ENCODE peak calls at places on chromosomes 16 and 17, in eight cellular contexts. One of them, this sample, is unnamed.

GRCh38 chr17:75239214-75239613 is 22.2 kb downstream of the GGA3 start:
- DNase-seq in non-pigmented ciliary epithelial cell: no peak
- DNase-seq in NCI-H1436: no peak
- DNase-seq in NCI-H1092: no peak
- DNase-seq in GDM1: no peak
- DNase-seq in ascending aorta: no peak
- DNase-seq in tibial artery: no peak
- DNase-seq in globus pallidus: no peak
- DNase-seq in this sample: no peak

GRCh38 chr17:17121162-17121561 is 78.9 kb downstream of the MPRIP start:
- DNase-seq in tibial artery: no peak
- DNase-seq in globus pallidus: no peak
- DNase-seq in NCI-H1092: no peak
- DNase-seq in NCI-H1436: no peak
- DNase-seq in GDM1: no peak
- DNase-seq in ascending aorta: no peak
- DNase-seq in non-pigmented ciliary epithelial cell: no peak
- DNase-seq in this sample: no peak

GRCh38 chr17:41354538-41354937 is 3.9 kb upstream of the KRT33A start:
- DNase-seq in globus pallidus: no peak
- DNase-seq in NCI-H1092: no peak
- DNase-seq in ascending aorta: no peak
- DNase-seq in non-pigmented ciliary epithelial cell: no peak
- DNase-seq in GDM1: peak
- DNase-seq in NCI-H1436: no peak
- DNase-seq in tibial artery: no peak
- DNase-seq in this sample: no peak

GRCh38 chr16:29230671-29231091 is 175.8 kb downstream of the NPIPB11 start:
- DNase-seq in globus pallidus: no peak
- DNase-seq in non-pigmented ciliary epithelial cell: no peak
- DNase-seq in ascending aorta: no peak
- DNase-seq in NCI-H1436: no peak
- DNase-seq in NCI-H1092: no peak
- DNase-seq in GDM1: no peak
- DNase-seq in tibial artery: no peak
- DNase-seq in this sample: no peak

GRCh38 chr16:56946767-56947603 is 14.8 kb upstream of the CETP start:
- DNase-seq in globus pallidus: no peak
- DNase-seq in non-pigmented ciliary epithelial cell: no peak
- DNase-seq in tibial artery: no peak
- DNase-seq in NCI-H1092: no peak
- DNase-seq in NCI-H1436: no peak
- DNase-seq in ascending aorta: no peak
- DNase-seq in GDM1: no peak
- DNase-seq in this sample: no peak

GRCh38 chr17:62110923-62111484 is 45.9 kb upstream of the MED13 start:
- DNase-seq in NCI-H1092: no peak
- DNase-seq in non-pigmented ciliary epithelial cell: no peak
- DNase-seq in GDM1: no peak
- DNase-seq in NCI-H1436: no peak
- DNase-seq in ascending aorta: no peak
- DNase-seq in tibial artery: no peak
- DNase-seq in globus pallidus: no peak
- DNase-seq in this sample: no peak

GRCh38 chr16:27677300-27677699 is 127.4 kb downstream of the KATNIP start:
- DNase-seq in globus pallidus: no peak
- DNase-seq in tibial artery: no peak
- DNase-seq in GDM1: no peak
- DNase-seq in ascending aorta: no peak
- DNase-seq in non-pigmented ciliary epithelial cell: no peak
- DNase-seq in NCI-H1436: no peak
- DNase-seq in NCI-H1092: no peak
- DNase-seq in this sample: peak

GRCh38 chr17:31722251-31723056 is 136.6 kb downstream of the COPRS start:
- DNase-seq in tibial artery: no peak
- DNase-seq in globus pallidus: no peak
- DNase-seq in NCI-H1436: no peak
- DNase-seq in ascending aorta: no peak
- DNase-seq in non-pigmented ciliary epithelial cell: peak
- DNase-seq in NCI-H1092: no peak
- DNase-seq in GDM1: no peak
- DNase-seq in this sample: no peak

GRCh38 chr16:84268231-84268630 is 26.4 kb upstream of the WFDC1 start:
- DNase-seq in globus pallidus: no peak
- DNase-seq in GDM1: no peak
- DNase-seq in ascending aorta: no peak
- DNase-seq in NCI-H1092: no peak
- DNase-seq in NCI-H1436: no peak
- DNase-seq in non-pigmented ciliary epithelial cell: no peak
- DNase-seq in tibial artery: no peak
- DNase-seq in this sample: no peak

GRCh38 chr17:76438906-76439305 is 14.0 kb downstream of the UBE2O start:
- DNase-seq in globus pallidus: no peak
- DNase-seq in tibial artery: no peak
- DNase-seq in non-pigmented ciliary epithelial cell: no peak
- DNase-seq in ascending aorta: no peak
- DNase-seq in NCI-H1092: no peak
- DNase-seq in GDM1: no peak
- DNase-seq in NCI-H1436: no peak
- DNase-seq in this sample: peak

GRCh38 chr17:70011750-70012149 is 63.3 kb upstream of the KCNJ16 start:
- DNase-seq in ascending aorta: no peak
- DNase-seq in NCI-H1436: no peak
- DNase-seq in NCI-H1092: no peak
- DNase-seq in non-pigmented ciliary epithelial cell: no peak
- DNase-seq in globus pallidus: no peak
- DNase-seq in tibial artery: no peak
- DNase-seq in GDM1: no peak
- DNase-seq in this sample: no peak

GRCh38 chr16:56041556-56042140 is 149.6 kb upstream of the GNAO1 start:
- DNase-seq in globus pallidus: peak
- DNase-seq in ascending aorta: no peak
- DNase-seq in GDM1: no peak
- DNase-seq in non-pigmented ciliary epithelial cell: no peak
- DNase-seq in tibial artery: no peak
- DNase-seq in NCI-H1436: peak
- DNase-seq in NCI-H1092: peak
- DNase-seq in this sample: no peak

GRCh38 chr17:61461967-61462733 is 9.9 kb downstream of the TBX4 start:
- DNase-seq in globus pallidus: no peak
- DNase-seq in GDM1: no peak
- DNase-seq in NCI-H1436: peak
- DNase-seq in non-pigmented ciliary epithelial cell: no peak
- DNase-seq in tibial artery: no peak
- DNase-seq in NCI-H1092: no peak
- DNase-seq in ascending aorta: no peak
- DNase-seq in this sample: peak

GRCh38 chr16:1980026-1980769 is 1.1 kb downstream of the NOXO1 start:
- DNase-seq in GDM1: no peak
- DNase-seq in globus pallidus: no peak
- DNase-seq in tibial artery: no peak
- DNase-seq in NCI-H1092: no peak
- DNase-seq in ascending aorta: no peak
- DNase-seq in NCI-H1436: no peak
- DNase-seq in non-pigmented ciliary epithelial cell: no peak
- DNase-seq in this sample: no peak

GRCh38 chr16:55242667-55243066 is 81.3 kb upstream of the IRX6 start:
- DNase-seq in NCI-H1092: no peak
- DNase-seq in NCI-H1436: no peak
- DNase-seq in ascending aorta: no peak
- DNase-seq in GDM1: no peak
- DNase-seq in globus pallidus: no peak
- DNase-seq in tibial artery: no peak
- DNase-seq in non-pigmented ciliary epithelial cell: no peak
- DNase-seq in this sample: no peak

GRCh38 chr16:2016407-2016922 is 3.1 kb upstream of the NPW start:
- DNase-seq in NCI-H1092: no peak
- DNase-seq in NCI-H1436: no peak
- DNase-seq in non-pigmented ciliary epithelial cell: no peak
- DNase-seq in globus pallidus: no peak
- DNase-seq in ascending aorta: no peak
- DNase-seq in tibial artery: no peak
- DNase-seq in GDM1: no peak
- DNase-seq in this sample: no peak

GRCh38 chr16:81913222-81913621 is 98.0 kb downstream of the SDR42E1 start:
- DNase-seq in GDM1: no peak
- DNase-seq in tibial artery: no peak
- DNase-seq in non-pigmented ciliary epithelial cell: no peak
- DNase-seq in globus pallidus: no peak
- DNase-seq in NCI-H1436: no peak
- DNase-seq in NCI-H1092: no peak
- DNase-seq in ascending aorta: no peak
- DNase-seq in this sample: no peak

GRCh38 chr17:4777969-4778760 is 6.5 kb downstream of the TM4SF5 start:
- DNase-seq in NCI-H1436: no peak
- DNase-seq in GDM1: no peak
- DNase-seq in ascending aorta: no peak
- DNase-seq in globus pallidus: no peak
- DNase-seq in non-pigmented ciliary epithelial cell: no peak
- DNase-seq in tibial artery: no peak
- DNase-seq in NCI-H1092: no peak
- DNase-seq in this sample: no peak

GRCh38 chr16:85986931-85987749 is 88.2 kb downstream of the IRF8 start:
- DNase-seq in NCI-H1092: no peak
- DNase-seq in ascending aorta: no peak
- DNase-seq in tibial artery: no peak
- DNase-seq in GDM1: no peak
- DNase-seq in globus pallidus: no peak
- DNase-seq in NCI-H1436: no peak
- DNase-seq in non-pigmented ciliary epithelial cell: no peak
- DNase-seq in this sample: peak

GRCh38 chr17:16922386-16923096 is 49.4 kb downstream of the TNFRSF13B start:
- DNase-seq in ascending aorta: no peak
- DNase-seq in NCI-H1092: no peak
- DNase-seq in non-pigmented ciliary epithelial cell: no peak
- DNase-seq in globus pallidus: no peak
- DNase-seq in NCI-H1436: no peak
- DNase-seq in tibial artery: peak
- DNase-seq in GDM1: no peak
- DNase-seq in this sample: peak

GRCh38 chr17:54948380-54948779 is 20.1 kb downstream of the COX11 start:
- DNase-seq in NCI-H1092: no peak
- DNase-seq in non-pigmented ciliary epithelial cell: peak
- DNase-seq in NCI-H1436: no peak
- DNase-seq in tibial artery: no peak
- DNase-seq in GDM1: no peak
- DNase-seq in globus pallidus: no peak
- DNase-seq in ascending aorta: no peak
- DNase-seq in this sample: no peak

GRCh38 chr17:68771867-68772515 is 170.8 kb upstream of the FAM20A start:
- DNase-seq in GDM1: peak
- DNase-seq in NCI-H1436: peak
- DNase-seq in ascending aorta: no peak
- DNase-seq in globus pallidus: peak
- DNase-seq in NCI-H1092: peak
- DNase-seq in tibial artery: no peak
- DNase-seq in non-pigmented ciliary epithelial cell: no peak
- DNase-seq in this sample: no peak

GRCh38 chr16:29790949-29791844 is 646 bp downstream of the KIF22 start:
- DNase-seq in non-pigmented ciliary epithelial cell: no peak
- DNase-seq in ascending aorta: no peak
- DNase-seq in tibial artery: no peak
- DNase-seq in NCI-H1436: no peak
- DNase-seq in NCI-H1092: no peak
- DNase-seq in GDM1: no peak
- DNase-seq in globus pallidus: no peak
- DNase-seq in this sample: no peak

GRCh38 chr17:6304894-6305612 is 129.9 kb downstream of the AIPL1 start:
- DNase-seq in ascending aorta: no peak
- DNase-seq in tibial artery: no peak
- DNase-seq in GDM1: no peak
- DNase-seq in NCI-H1092: no peak
- DNase-seq in globus pallidus: no peak
- DNase-seq in non-pigmented ciliary epithelial cell: no peak
- DNase-seq in NCI-H1436: no peak
- DNase-seq in this sample: no peak

GRCh38 chr17:81397314-81398169 is 2.3 kb downstream of the BAHCC1 start:
- DNase-seq in non-pigmented ciliary epithelial cell: no peak
- DNase-seq in tibial artery: no peak
- DNase-seq in NCI-H1092: peak
- DNase-seq in globus pallidus: peak
- DNase-seq in NCI-H1436: peak
- DNase-seq in GDM1: no peak
- DNase-seq in ascending aorta: no peak
- DNase-seq in this sample: no peak

GRCh38 chr16:87809150-87809902 is 43.5 kb upstream of the KLHDC4 start:
- DNase-seq in globus pallidus: no peak
- DNase-seq in NCI-H1092: no peak
- DNase-seq in non-pigmented ciliary epithelial cell: no peak
- DNase-seq in tibial artery: no peak
- DNase-seq in GDM1: no peak
- DNase-seq in NCI-H1436: peak
- DNase-seq in ascending aorta: no peak
- DNase-seq in this sample: no peak

GRCh38 chr17:36608794-36609497 is 7.6 kb downstream of the MRM1 start:
- DNase-seq in GDM1: no peak
- DNase-seq in non-pigmented ciliary epithelial cell: no peak
- DNase-seq in NCI-H1092: peak
- DNase-seq in tibial artery: no peak
- DNase-seq in ascending aorta: no peak
- DNase-seq in NCI-H1436: peak
- DNase-seq in globus pallidus: no peak
- DNase-seq in this sample: no peak

GRCh38 chr17:73703216-73703615 is 59.0 kb upstream of the SDK2 start:
- DNase-seq in NCI-H1092: no peak
- DNase-seq in globus pallidus: no peak
- DNase-seq in ascending aorta: no peak
- DNase-seq in NCI-H1436: no peak
- DNase-seq in tibial artery: no peak
- DNase-seq in non-pigmented ciliary epithelial cell: no peak
- DNase-seq in GDM1: no peak
- DNase-seq in this sample: peak

GRCh38 chr17:6712058-6712853 is 913 bp downstream of the SLC13A5 start:
- DNase-seq in globus pallidus: peak
- DNase-seq in NCI-H1436: no peak
- DNase-seq in tibial artery: no peak
- DNase-seq in GDM1: no peak
- DNase-seq in non-pigmented ciliary epithelial cell: no peak
- DNase-seq in NCI-H1092: no peak
- DNase-seq in ascending aorta: no peak
- DNase-seq in this sample: peak

GRCh38 chr17:61323015-61323379 is 76.6 kb upstream of the TBX2 start:
- DNase-seq in tibial artery: no peak
- DNase-seq in GDM1: no peak
- DNase-seq in globus pallidus: peak
- DNase-seq in non-pigmented ciliary epithelial cell: no peak
- DNase-seq in NCI-H1436: no peak
- DNase-seq in NCI-H1092: no peak
- DNase-seq in ascending aorta: no peak
- DNase-seq in this sample: no peak

GRCh38 chr16:58464047-58464915 is 35.7 kb upstream of the NDRG4 start:
- DNase-seq in non-pigmented ciliary epithelial cell: no peak
- DNase-seq in ascending aorta: no peak
- DNase-seq in NCI-H1092: no peak
- DNase-seq in NCI-H1436: no peak
- DNase-seq in globus pallidus: no peak
- DNase-seq in GDM1: no peak
- DNase-seq in tibial artery: no peak
- DNase-seq in this sample: no peak

GRCh38 chr16:46787909-46788308 is 39.8 kb upstream of the MYLK3 start:
- DNase-seq in non-pigmented ciliary epithelial cell: no peak
- DNase-seq in NCI-H1436: no peak
- DNase-seq in ascending aorta: no peak
- DNase-seq in NCI-H1092: no peak
- DNase-seq in GDM1: no peak
- DNase-seq in tibial artery: no peak
- DNase-seq in globus pallidus: peak
- DNase-seq in this sample: no peak

GRCh38 chr16:81861915-81862314 is 82.8 kb downstream of the PLCG2 start:
- DNase-seq in globus pallidus: no peak
- DNase-seq in NCI-H1436: no peak
- DNase-seq in NCI-H1092: no peak
- DNase-seq in ascending aorta: no peak
- DNase-seq in GDM1: no peak
- DNase-seq in non-pigmented ciliary epithelial cell: no peak
- DNase-seq in tibial artery: no peak
- DNase-seq in this sample: no peak